ENCODE peak calls at places on chromosomes 11 and 22, in nine cellular contexts. S, V, Y, H, A, W, G, B and O are unnamed samples.

GRCh38 chr22:36160499-36160942 is at the start of gene APOL3:
- DNase-seq in S (no peak), A (no peak), Y (peak; percentile 90), V (no peak), H (peak; percentile 70), G (no peak), B (no peak), W (no peak), O (peak; percentile 15)

GRCh38 chr11:38791346-38791961 is 2193.4 kb upstream of the RAG2 start:
- DNase-seq in A (peak; percentile 77), B (no peak), V (peak; percentile 53), W (no peak), G (peak; percentile 27), S (peak; percentile 48), Y (peak; percentile 67), H (no peak), O (peak; percentile 33)

GRCh38 chr11:130001491-130002351 is 914 bp downstream of the PRDM10 start:
- DNase-seq in V (peak; percentile 83), W (no peak), S (peak; percentile 82), A (peak; percentile 56), H (peak; percentile 61), Y (peak; percentile 41), B (peak; percentile 55), G (no peak), O (peak; percentile 10)

GRCh38 chr11:109795234-109795633 is 298.0 kb upstream of the ZC3H12C start:
- DNase-seq in Y (peak; percentile 27), S (no peak), A (no peak), G (no peak), B (no peak), V (no peak), H (no peak), W (no peak), O (no peak)

GRCh38 chr11:130144721-130145327 is 14.8 kb upstream of the ST14 start:
- DNase-seq in B (no peak), G (no peak), V (peak; percentile 41), A (no peak), W (no peak), Y (no peak), H (no peak), S (no peak), O (no peak)

GRCh38 chr11:12810497-12810896 is 136.3 kb downstream of the TEAD1 start:
- DNase-seq in A (no peak), Y (peak; percentile 64), W (no peak), G (no peak), H (no peak), S (no peak), V (no peak), B (no peak), O (peak; percentile 35)

GRCh38 chr22:41565403-41566054 is 4.7 kb downstream of the CSDC2 start:
- DNase-seq in Y (peak; percentile 83), A (peak; percentile 77), H (no peak), S (no peak), G (no peak), V (no peak), W (no peak), B (no peak), O (peak; percentile 61)

GRCh38 chr11:76764941-76765340 is 18.2 kb upstream of the TSKU start:
- DNase-seq in W (no peak), A (no peak), B (no peak), H (no peak), V (no peak), G (no peak), S (no peak), Y (no peak), O (no peak)

GRCh38 chr11:2884424-2884815 is 1.2 kb downstream of the CDKN1C start:
- DNase-seq in H (no peak), Y (peak; percentile 27), A (no peak), G (no peak), B (no peak), S (no peak), V (peak; percentile 50), W (no peak), O (peak; percentile 83)

GRCh38 chr11:14075118-14075601 is 112.6 kb downstream of the SPON1 start:
- DNase-seq in A (peak; percentile 7), G (no peak), V (no peak), H (peak; percentile 15), S (no peak), B (no peak), Y (no peak), W (peak; percentile 42), O (no peak)

GRCh38 chr11:87097582-87097981 is 59.8 kb downstream of the TMEM135 start:
- DNase-seq in H (peak; percentile 64), B (no peak), Y (peak; percentile 13), G (peak; percentile 25), W (no peak), S (peak; percentile 14), A (peak; percentile 62), V (peak; percentile 30), O (peak; percentile 9)

GRCh38 chr11:20584093-20584774 is 15.2 kb upstream of the SLC6A5 start:
- DNase-seq in H (no peak), B (no peak), S (no peak), G (no peak), W (no peak), Y (no peak), V (no peak), A (peak; percentile 68), O (no peak)

GRCh38 chr11:83725718-83726117 is 439.6 kb upstream of the CCDC90B start:
- DNase-seq in Y (peak; percentile 10), A (no peak), W (no peak), G (no peak), S (no peak), H (no peak), V (no peak), B (no peak), O (no peak)

GRCh38 chr11:110200241-110200640 is 96.2 kb downstream of the RDX start:
- DNase-seq in G (no peak), W (no peak), B (no peak), H (no peak), S (no peak), Y (peak; percentile 72), A (no peak), V (no peak), O (no peak)

GRCh38 chr11:32116668-32117067 is 25.8 kb downstream of the RCN1 start:
- DNase-seq in Y (no peak), W (no peak), S (no peak), V (no peak), H (no peak), A (no peak), B (no peak), G (no peak), O (no peak)

GRCh38 chr11:100923555-100923954 is 206.1 kb downstream of the PGR start:
- DNase-seq in B (no peak), V (no peak), Y (peak; percentile 21), H (no peak), G (no peak), A (no peak), W (no peak), S (no peak), O (no peak)

GRCh38 chr11:95088946-95089619 is 563 bp upstream of the ENDOD1 start:
- DNase-seq in B (no peak), A (no peak), S (peak; percentile 88), W (no peak), Y (peak; percentile 51), G (no peak), V (no peak), H (no peak), O (no peak)

GRCh38 chr11:2531277-2531986 is 86.6 kb downstream of the KCNQ1 start:
- DNase-seq in S (peak; percentile 92), B (peak; percentile 26), V (peak; percentile 94), A (peak; percentile 46), W (peak; percentile 79), H (peak; percentile 85), G (peak; percentile 60), Y (peak; percentile 58), O (peak; percentile 80)